ENCODE peak calls at places on chromosomes 16 and 17, in nine cellular contexts. C is stomach, I is colonic mucosa, G is epithelial cell of proximal tubule, J is IMR-90, M is HepG2, O is heart right ventricle, A is spleen, B is upper lobe of right lung. S is an unnamed sample.

GRCh38 chr16:79592150-79592549 is 8.4 kb downstream of the MAF start:
- DNase-seq in C (no peak), I (no peak), G (no peak), J (no peak), M (no peak), O (no peak), A (no peak), B (no peak), S (no peak)

GRCh38 chr17:39737761-39738567 is at the start of gene GRB7:
- DNase-seq in C (peak; percentile 94), I (peak; percentile 93), G (no peak), J (no peak), M (peak; percentile 56), O (no peak), A (peak; percentile 74), B (peak; percentile 91), S (no peak)

GRCh38 chr17:73776978-73777567 is 132.8 kb upstream of the SDK2 start:
- DNase-seq in C (no peak), I (no peak), G (no peak), J (no peak), M (no peak), O (no peak), A (no peak), B (no peak), S (no peak)

GRCh38 chr16:4058386-4058785 is 57.9 kb downstream of the ADCY9 start:
- DNase-seq in C (no peak), I (no peak), G (peak; percentile 57), J (peak; percentile 44), M (no peak), O (no peak), A (no peak), B (no peak), S (no peak)

GRCh38 chr17:44546711-44547606 is 10.3 kb upstream of the FZD2 start:
- DNase-seq in C (no peak), I (no peak), G (no peak), J (peak; percentile 73), M (no peak), O (no peak), A (no peak), B (no peak), S (no peak)

GRCh38 chr16:46839986-46840443 is 9.0 kb upstream of the C16orf87 start:
- DNase-seq in C (no peak), I (no peak), G (no peak), J (no peak), M (peak; percentile 80), O (no peak), A (no peak), B (no peak), S (no peak)

GRCh38 chr16:6969594-6969993 is 363.1 kb upstream of the RBFOX1 start:
- DNase-seq in C (no peak), I (no peak), G (no peak), J (no peak), M (no peak), O (no peak), A (no peak), B (no peak), S (no peak)

GRCh38 chr17:18953231-18953728 is 1.3 kb downstream of the SLC5A10 start:
- DNase-seq in C (no peak), I (no peak), G (no peak), J (no peak), M (no peak), O (no peak), A (peak; percentile 58), B (peak; percentile 48), S (no peak)

GRCh38 chr17:44146375-44147346 is 4.9 kb downstream of the HROB start:
- DNase-seq in C (no peak), I (no peak), G (no peak), J (no peak), M (no peak), O (no peak), A (no peak), B (no peak), S (no peak)

GRCh38 chr16:66923866-66924265 is 1.5 kb downstream of the RRAD start:
- DNase-seq in C (no peak), I (no peak), G (no peak), J (no peak), M (no peak), O (no peak), A (no peak), B (no peak), S (no peak)

GRCh38 chr16:66925322-66925840 is at the start of gene RRAD:
- DNase-seq in C (no peak), I (no peak), G (no peak), J (peak; percentile 44), M (no peak), O (peak; percentile 74), A (no peak), B (no peak), S (peak; percentile 59)

GRCh38 chr16:66926171-66926570 is 836 bp upstream of the RRAD start:
- DNase-seq in C (peak; percentile 40), I (no peak), G (no peak), J (no peak), M (no peak), O (peak; percentile 63), A (no peak), B (no peak), S (peak; percentile 32)

GRCh38 chr16:66923247-66923851 is 2.0 kb downstream of the RRAD start:
- DNase-seq in C (no peak), I (no peak), G (no peak), J (peak; percentile 47), M (no peak), O (peak; percentile 67), A (no peak), B (no peak), S (no peak)

GRCh38 chr16:66924527-66925321 is 611 bp downstream of the RRAD start:
- DNase-seq in C (peak; percentile 49), I (peak; percentile 55), G (no peak), J (no peak), M (no peak), O (peak; percentile 62), A (no peak), B (peak; percentile 77), S (peak; percentile 87)
- TF ChIP-seq CTCF in C (no peak), I (peak; percentile 15), G (peak; percentile 44), J (peak; percentile 37), M (peak; percentile 77), O (peak; percentile 51), A (no peak), B (peak; percentile 28), S (peak; percentile 38)

DNA sequence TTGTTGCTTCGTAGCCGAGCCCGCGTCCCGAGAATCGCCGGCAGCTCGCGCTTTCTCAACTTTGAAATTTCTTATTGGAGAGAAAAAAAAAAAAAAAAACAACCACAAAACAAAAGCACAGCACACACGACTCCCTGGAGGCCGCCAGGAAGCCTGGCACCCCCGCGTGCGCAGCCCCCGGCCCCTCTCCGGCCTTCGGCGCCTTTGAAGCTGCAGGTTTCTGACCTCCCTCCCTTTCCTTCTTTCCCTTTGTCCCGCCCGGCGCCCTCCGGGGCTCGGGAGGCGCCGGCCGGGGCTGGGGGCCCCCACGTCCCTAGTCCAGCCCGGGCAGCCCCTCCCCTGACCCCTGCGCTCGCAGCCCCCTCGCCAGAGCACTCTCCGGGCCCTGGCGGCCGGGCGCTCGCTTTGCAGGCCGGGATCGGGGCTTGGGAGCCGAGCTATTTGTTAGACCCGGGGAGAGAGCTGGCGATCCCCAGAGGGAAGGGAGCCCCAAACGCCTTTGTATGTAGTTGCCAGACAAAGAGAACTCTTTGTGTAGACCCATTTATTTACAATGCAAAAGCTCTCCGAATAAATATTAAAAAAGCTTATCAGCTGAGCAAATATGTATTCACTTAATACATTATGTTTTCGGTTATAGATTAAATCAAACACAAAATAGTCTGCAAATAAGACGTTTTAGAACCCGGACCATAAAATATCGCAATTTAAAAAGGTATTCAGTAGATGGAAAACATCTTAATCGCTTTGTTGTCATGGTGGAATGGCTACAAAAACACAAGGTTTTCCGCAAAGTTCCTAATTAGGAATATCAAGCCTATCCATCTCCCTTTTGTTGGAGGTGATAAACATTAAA is 2.3 kb downstream of the BAHCC1 start:
- DNase-seq in C (peak; percentile 74), I (peak; percentile 56), G (no peak), J (peak; percentile 62), M (peak; percentile 93), O (no peak), A (no peak), B (no peak), S (no peak)
- TF ChIP-seq CTCF in C (no peak), I (no peak), G (no peak), J (no peak), M (peak; percentile 39), O (peak; percentile 34), A (no peak), B (peak; percentile 28), S (no peak)

DNA sequence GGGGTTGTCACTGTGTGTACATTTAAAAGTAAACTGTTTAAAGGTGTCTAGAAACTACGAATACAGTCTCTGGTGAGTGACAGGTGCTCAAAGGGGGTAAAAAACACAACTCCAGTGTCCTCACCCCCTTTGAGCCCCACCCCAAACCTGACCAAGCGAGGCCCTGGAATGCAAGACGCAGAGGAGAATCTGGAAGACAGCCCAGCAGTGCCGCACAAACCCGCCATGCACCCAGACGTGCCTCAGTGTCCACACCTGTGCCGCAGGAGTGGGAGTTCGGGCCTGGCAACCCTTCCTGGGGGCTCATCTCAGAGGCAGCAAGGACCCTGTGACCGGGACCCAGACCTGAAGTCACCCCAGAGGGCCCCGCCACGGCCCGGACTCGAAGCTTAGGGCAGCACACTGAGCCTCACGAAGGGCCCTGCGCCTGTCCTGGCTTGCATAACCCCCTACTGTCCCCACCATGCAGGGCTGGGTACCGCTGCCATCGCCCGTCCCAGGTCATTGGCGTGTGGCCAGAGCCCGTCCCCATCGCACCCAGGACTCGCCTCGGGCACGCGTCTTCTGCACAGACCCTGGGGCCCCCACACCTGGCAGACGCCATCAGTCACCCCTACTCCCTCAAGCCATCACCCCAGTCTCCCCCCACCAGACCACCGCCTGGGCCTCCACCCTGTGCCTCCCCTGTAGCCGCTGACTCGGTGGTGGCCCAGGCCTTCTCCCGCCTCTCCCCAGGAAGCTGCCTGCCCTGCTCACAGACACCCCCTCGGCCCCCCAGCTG is 33.0 kb upstream of the ZC3H18 start:
- DNase-seq in C (no peak), I (no peak), G (no peak), J (no peak), M (no peak), O (no peak), A (no peak), B (no peak), S (no peak)
- TF ChIP-seq CTCF in C (no peak), I (no peak), G (no peak), J (no peak), M (peak; percentile 42), O (no peak), A (no peak), B (no peak), S (no peak)

GRCh38 chr16:49382916-49383315 is 9.3 kb downstream of the C16orf78 start:
- DNase-seq in C (no peak), I (no peak), G (no peak), J (no peak), M (peak; percentile 13), O (no peak), A (no peak), B (no peak), S (no peak)
- TF ChIP-seq CTCF in C (no peak), I (peak; percentile 13), G (peak; percentile 6), J (no peak), M (peak; percentile 39), O (no peak), A (no peak), B (no peak), S (peak; percentile 2)

S was measured in GM20000.